ENCODE peak calls at places on chromosomes 1 and 21, in nine cellular contexts. One of them, this sample, is unnamed.

GRCh38 chr21:45109831-45110492 is 35.6 kb downstream of the ADARB1 start:
- DNase-seq in colonic mucosa: no peak
- DNase-seq in AG10803: no peak
- DNase-seq in ascending aorta: peak
- DNase-seq in AG04450: no peak
- DNase-seq in fibroblast of the aortic adventitia: no peak
- DNase-seq in cardiac fibroblast: no peak
- DNase-seq in upper lobe of right lung: no peak
- DNase-seq in stomach: no peak
- DNase-seq in this sample: no peak

GRCh38 chr21:44426663-44427191 is 28.6 kb upstream of the LRRC3 start:
- DNase-seq in ascending aorta: peak
- DNase-seq in AG04450: no peak
- DNase-seq in colonic mucosa: no peak
- DNase-seq in fibroblast of the aortic adventitia: no peak
- DNase-seq in cardiac fibroblast: no peak
- DNase-seq in upper lobe of right lung: peak
- DNase-seq in stomach: no peak
- DNase-seq in AG10803: no peak
- DNase-seq in this sample: no peak

GRCh38 chr1:64624859-64625258 is 120.0 kb upstream of the RAVER2 start:
- DNase-seq in AG04450: no peak
- DNase-seq in cardiac fibroblast: no peak
- DNase-seq in ascending aorta: no peak
- DNase-seq in colonic mucosa: no peak
- DNase-seq in AG10803: no peak
- DNase-seq in fibroblast of the aortic adventitia: peak
- DNase-seq in upper lobe of right lung: no peak
- DNase-seq in stomach: no peak
- DNase-seq in this sample: no peak

GRCh38 chr1:243562473-243562872 is 287.6 kb downstream of the AKT3 start:
- DNase-seq in AG10803: no peak
- DNase-seq in stomach: no peak
- DNase-seq in AG04450: no peak
- DNase-seq in colonic mucosa: no peak
- DNase-seq in upper lobe of right lung: no peak
- DNase-seq in fibroblast of the aortic adventitia: peak
- DNase-seq in cardiac fibroblast: no peak
- DNase-seq in ascending aorta: no peak
- DNase-seq in this sample: no peak

GRCh38 chr1:223227486-223228196 is 84.6 kb upstream of the TLR5 start:
- DNase-seq in fibroblast of the aortic adventitia: no peak
- DNase-seq in AG10803: no peak
- DNase-seq in cardiac fibroblast: no peak
- DNase-seq in stomach: no peak
- DNase-seq in ascending aorta: no peak
- DNase-seq in upper lobe of right lung: no peak
- DNase-seq in AG04450: no peak
- DNase-seq in colonic mucosa: no peak
- DNase-seq in this sample: no peak

GRCh38 chr1:209674957-209675566 is at the start of gene G0S2:
- DNase-seq in stomach: peak
- DNase-seq in AG04450: no peak
- DNase-seq in fibroblast of the aortic adventitia: peak
- DNase-seq in cardiac fibroblast: peak
- DNase-seq in ascending aorta: peak
- DNase-seq in colonic mucosa: peak
- DNase-seq in AG10803: peak
- DNase-seq in upper lobe of right lung: peak
- DNase-seq in this sample: peak

GRCh38 chr1:109756848-109757521 is 6.7 kb downstream of the EPS8L3 start:
- DNase-seq in fibroblast of the aortic adventitia: no peak
- DNase-seq in AG04450: no peak
- DNase-seq in AG10803: no peak
- DNase-seq in stomach: no peak
- DNase-seq in ascending aorta: peak
- DNase-seq in colonic mucosa: peak
- DNase-seq in cardiac fibroblast: no peak
- DNase-seq in upper lobe of right lung: no peak
- DNase-seq in this sample: no peak

GRCh38 chr1:27166351-27166802 is 11.5 kb upstream of the SLC9A1 start:
- DNase-seq in ascending aorta: no peak
- DNase-seq in colonic mucosa: no peak
- DNase-seq in upper lobe of right lung: no peak
- DNase-seq in AG10803: no peak
- DNase-seq in fibroblast of the aortic adventitia: no peak
- DNase-seq in cardiac fibroblast: peak
- DNase-seq in stomach: no peak
- DNase-seq in AG04450: no peak
- DNase-seq in this sample: peak

GRCh38 chr1:82538876-82539275 is 738.1 kb downstream of the ADGRL2 start:
- DNase-seq in upper lobe of right lung: no peak
- DNase-seq in ascending aorta: no peak
- DNase-seq in cardiac fibroblast: peak
- DNase-seq in fibroblast of the aortic adventitia: peak
- DNase-seq in AG10803: peak
- DNase-seq in colonic mucosa: no peak
- DNase-seq in stomach: no peak
- DNase-seq in AG04450: no peak
- DNase-seq in this sample: peak

GRCh38 chr1:162538815-162539431 is 22.6 kb upstream of the UAP1 start:
- DNase-seq in stomach: no peak
- DNase-seq in fibroblast of the aortic adventitia: peak
- DNase-seq in AG10803: peak
- DNase-seq in upper lobe of right lung: no peak
- DNase-seq in colonic mucosa: no peak
- DNase-seq in AG04450: peak
- DNase-seq in ascending aorta: no peak
- DNase-seq in cardiac fibroblast: peak
- DNase-seq in this sample: peak

GRCh38 chr1:44985747-44986359 is 542 bp downstream of the EIF2B3 start:
- DNase-seq in upper lobe of right lung: no peak
- DNase-seq in colonic mucosa: no peak
- DNase-seq in AG04450: peak
- DNase-seq in AG10803: no peak
- DNase-seq in fibroblast of the aortic adventitia: peak
- DNase-seq in cardiac fibroblast: peak
- DNase-seq in stomach: no peak
- DNase-seq in ascending aorta: no peak
- DNase-seq in this sample: no peak

DNA sequence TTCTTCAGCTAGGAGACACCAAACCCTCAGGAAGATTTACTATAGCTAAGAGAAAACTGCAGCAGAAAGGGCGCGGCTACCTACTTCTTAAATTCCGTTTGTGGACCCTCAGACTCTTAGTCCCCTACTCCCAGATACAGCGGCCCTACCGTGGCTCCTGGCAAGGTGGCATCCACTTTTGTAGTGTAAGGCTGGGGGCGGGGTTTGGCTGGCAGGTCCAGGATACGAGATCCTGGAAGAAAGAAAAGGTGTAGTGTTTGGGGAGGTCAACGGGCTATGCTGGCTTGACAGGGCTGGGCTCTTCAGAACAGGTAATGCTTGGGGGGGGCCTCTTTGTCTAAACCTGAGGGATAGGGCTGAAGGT is 280 bp downstream of the CREB3L4 start:
- DNase-seq in ascending aorta: no peak
- DNase-seq in cardiac fibroblast: no peak
- DNase-seq in AG04450: no peak
- DNase-seq in AG10803: no peak
- DNase-seq in fibroblast of the aortic adventitia: no peak
- DNase-seq in stomach: peak
- DNase-seq in upper lobe of right lung: peak
- DNase-seq in colonic mucosa: peak
- DNase-seq in this sample: peak
- TF ChIP-seq CTCF in ascending aorta: no peak
- TF ChIP-seq CTCF in cardiac fibroblast: no peak
- TF ChIP-seq CTCF in AG04450: no peak
- TF ChIP-seq CTCF in AG10803: no peak
- TF ChIP-seq CTCF in fibroblast of the aortic adventitia: no peak
- TF ChIP-seq CTCF in stomach: no peak
- TF ChIP-seq CTCF in upper lobe of right lung: peak
- TF ChIP-seq CTCF in colonic mucosa: no peak
- TF ChIP-seq CTCF in this sample: no peak

GRCh38 chr1:154747841-154748766 is 122.0 kb downstream of the KCNN3 start:
- DNase-seq in fibroblast of the aortic adventitia: no peak
- DNase-seq in cardiac fibroblast: no peak
- DNase-seq in ascending aorta: peak
- DNase-seq in stomach: no peak
- DNase-seq in AG04450: no peak
- DNase-seq in AG10803: peak
- DNase-seq in upper lobe of right lung: no peak
- DNase-seq in colonic mucosa: no peak
- DNase-seq in this sample: no peak
- H3K4me3 ChIP-seq in fibroblast of the aortic adventitia: no peak
- H3K4me3 ChIP-seq in cardiac fibroblast: no peak
- H3K4me3 ChIP-seq in ascending aorta: no peak
- H3K4me3 ChIP-seq in stomach: no peak
- H3K4me3 ChIP-seq in AG04450: no peak
- H3K4me3 ChIP-seq in AG10803: no peak
- H3K4me3 ChIP-seq in upper lobe of right lung: no peak
- H3K4me3 ChIP-seq in colonic mucosa: no peak
- H3K4me3 ChIP-seq in this sample: no peak

GRCh38 chr1:67827688-67828087 is 5.6 kb downstream of the GNG12 start:
- DNase-seq in colonic mucosa: no peak
- DNase-seq in AG10803: no peak
- DNase-seq in upper lobe of right lung: no peak
- DNase-seq in ascending aorta: no peak
- DNase-seq in stomach: no peak
- DNase-seq in AG04450: no peak
- DNase-seq in fibroblast of the aortic adventitia: no peak
- DNase-seq in cardiac fibroblast: no peak
- DNase-seq in this sample: no peak

GRCh38 chr1:67821263-67821662 is 12.0 kb downstream of the GNG12 start:
- DNase-seq in upper lobe of right lung: no peak
- DNase-seq in AG10803: no peak
- DNase-seq in stomach: no peak
- DNase-seq in fibroblast of the aortic adventitia: no peak
- DNase-seq in cardiac fibroblast: no peak
- DNase-seq in colonic mucosa: no peak
- DNase-seq in ascending aorta: no peak
- DNase-seq in AG04450: no peak
- DNase-seq in this sample: no peak

GRCh38 chr1:67824771-67825170 is 8.5 kb downstream of the GNG12 start:
- DNase-seq in upper lobe of right lung: no peak
- DNase-seq in stomach: no peak
- DNase-seq in fibroblast of the aortic adventitia: no peak
- DNase-seq in ascending aorta: no peak
- DNase-seq in cardiac fibroblast: no peak
- DNase-seq in colonic mucosa: no peak
- DNase-seq in AG04450: no peak
- DNase-seq in AG10803: no peak
- DNase-seq in this sample: no peak

GRCh38 chr1:67823645-67824044 is 9.6 kb downstream of the GNG12 start:
- DNase-seq in fibroblast of the aortic adventitia: no peak
- DNase-seq in upper lobe of right lung: no peak
- DNase-seq in cardiac fibroblast: no peak
- DNase-seq in AG10803: no peak
- DNase-seq in ascending aorta: no peak
- DNase-seq in colonic mucosa: no peak
- DNase-seq in AG04450: no peak
- DNase-seq in stomach: no peak
- DNase-seq in this sample: no peak

DNA sequence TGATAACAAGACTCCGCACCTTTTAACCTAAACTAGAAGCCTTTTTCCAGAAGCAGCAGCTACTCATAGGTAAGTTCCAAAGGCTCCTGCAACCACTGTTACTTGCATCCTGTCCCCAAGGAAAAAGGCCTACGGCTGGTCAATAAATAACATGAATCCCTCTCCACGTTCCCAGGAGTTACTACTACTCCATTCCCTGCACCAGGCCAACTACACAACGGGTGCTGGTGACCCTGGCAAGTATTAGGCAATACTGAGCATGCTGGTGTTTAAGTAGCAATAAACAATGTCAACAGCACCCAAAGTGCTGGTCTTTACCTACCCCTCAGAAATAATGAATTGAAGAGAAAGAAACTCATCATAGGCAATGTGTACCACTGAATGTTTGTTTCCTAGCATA is 7.7 kb downstream of the GNG12 start:
- DNase-seq in ascending aorta: no peak
- DNase-seq in cardiac fibroblast: no peak
- DNase-seq in stomach: no peak
- DNase-seq in upper lobe of right lung: no peak
- DNase-seq in colonic mucosa: no peak
- DNase-seq in fibroblast of the aortic adventitia: no peak
- DNase-seq in AG10803: no peak
- DNase-seq in AG04450: no peak
- DNase-seq in this sample: no peak
- TF ChIP-seq CTCF in ascending aorta: no peak
- TF ChIP-seq CTCF in cardiac fibroblast: no peak
- TF ChIP-seq CTCF in stomach: no peak
- TF ChIP-seq CTCF in upper lobe of right lung: no peak
- TF ChIP-seq CTCF in colonic mucosa: no peak
- TF ChIP-seq CTCF in fibroblast of the aortic adventitia: no peak
- TF ChIP-seq CTCF in AG10803: no peak
- TF ChIP-seq CTCF in AG04450: no peak
- TF ChIP-seq CTCF in this sample: no peak

GRCh38 chr21:21199342-21200102 is 201.3 kb downstream of the NCAM2 start:
- DNase-seq in AG04450: no peak
- DNase-seq in colonic mucosa: no peak
- DNase-seq in stomach: no peak
- DNase-seq in ascending aorta: no peak
- DNase-seq in upper lobe of right lung: no peak
- DNase-seq in cardiac fibroblast: peak
- DNase-seq in AG10803: no peak
- DNase-seq in fibroblast of the aortic adventitia: no peak
- DNase-seq in this sample: no peak

GRCh38 chr21:21196087-21196486 is 197.9 kb downstream of the NCAM2 start:
- DNase-seq in stomach: no peak
- DNase-seq in ascending aorta: no peak
- DNase-seq in AG10803: no peak
- DNase-seq in colonic mucosa: no peak
- DNase-seq in AG04450: no peak
- DNase-seq in cardiac fibroblast: peak
- DNase-seq in upper lobe of right lung: no peak
- DNase-seq in fibroblast of the aortic adventitia: no peak
- DNase-seq in this sample: no peak

GRCh38 chr21:21200103-21200938 is 202.1 kb downstream of the NCAM2 start:
- DNase-seq in ascending aorta: peak
- DNase-seq in AG10803: peak
- DNase-seq in colonic mucosa: peak
- DNase-seq in stomach: no peak
- DNase-seq in AG04450: peak
- DNase-seq in cardiac fibroblast: peak
- DNase-seq in fibroblast of the aortic adventitia: peak
- DNase-seq in upper lobe of right lung: no peak
- DNase-seq in this sample: peak

GRCh38 chr21:21195417-21195816 is 197.2 kb downstream of the NCAM2 start:
- DNase-seq in stomach: no peak
- DNase-seq in colonic mucosa: no peak
- DNase-seq in upper lobe of right lung: no peak
- DNase-seq in fibroblast of the aortic adventitia: no peak
- DNase-seq in ascending aorta: no peak
- DNase-seq in AG10803: no peak
- DNase-seq in cardiac fibroblast: no peak
- DNase-seq in AG04450: no peak
- DNase-seq in this sample: no peak

DNA sequence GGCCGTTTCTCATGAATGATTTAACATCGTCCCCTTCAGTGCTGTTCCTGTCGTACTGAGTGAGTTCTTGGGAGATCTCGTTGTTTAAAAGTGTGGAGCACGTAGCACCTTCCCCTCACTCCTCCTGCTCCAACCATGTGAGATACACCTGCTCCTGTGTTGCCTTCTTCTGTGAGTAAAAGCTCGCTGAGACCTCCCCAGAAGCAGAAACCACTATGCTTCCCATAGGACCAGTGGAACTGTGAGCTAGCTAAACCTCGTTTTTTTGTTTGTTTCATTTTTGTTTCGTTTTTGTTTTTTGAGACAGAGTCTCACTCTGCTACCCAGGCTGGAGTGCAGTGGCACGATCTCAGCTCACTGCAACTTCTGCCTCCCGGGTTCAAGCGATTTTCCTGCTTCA is 198.6 kb downstream of the NCAM2 start:
- DNase-seq in colonic mucosa: no peak
- DNase-seq in AG10803: no peak
- DNase-seq in fibroblast of the aortic adventitia: no peak
- DNase-seq in ascending aorta: no peak
- DNase-seq in cardiac fibroblast: no peak
- DNase-seq in upper lobe of right lung: no peak
- DNase-seq in stomach: no peak
- DNase-seq in AG04450: no peak
- DNase-seq in this sample: no peak
- H3K4me3 ChIP-seq in colonic mucosa: no peak
- H3K4me3 ChIP-seq in AG10803: no peak
- H3K4me3 ChIP-seq in fibroblast of the aortic adventitia: no peak
- H3K4me3 ChIP-seq in ascending aorta: no peak
- H3K4me3 ChIP-seq in cardiac fibroblast: no peak
- H3K4me3 ChIP-seq in upper lobe of right lung: no peak
- H3K4me3 ChIP-seq in stomach: no peak
- H3K4me3 ChIP-seq in AG04450: no peak
- H3K4me3 ChIP-seq in this sample: no peak

This sample was measured in epithelial cell of esophagus.